ENCODE peak calls at places on chromosome 6, in seven cellular contexts. A is ovary; B is mucosa of descending colon; R is brain microvascular endothelial cell; W is AG09319; M is Peyer's patch; G is CD8-positive, alpha-beta T cell. O is an unnamed sample.

GRCh38 chr6:124967444-124967843 is 5.2 kb downstream of the RNF217 start:
- DNase-seq in A (no peak), B (no peak), R (no peak), W (no peak), M (no peak), G (no peak), O (no peak)

GRCh38 chr6:18211338-18211737 is 53.0 kb downstream of the DEK start:
- DNase-seq in A (no peak), B (no peak), R (no peak), W (no peak), M (no peak), G (no peak), O (no peak)

GRCh38 chr6:49462071-49462470 is 982 bp downstream of the MMUT start:
- DNase-seq in A (no peak), B (no peak), R (no peak), W (no peak), M (no peak), G (no peak), O (no peak)

GRCh38 chr6:111761783-111762312 is 111.4 kb downstream of the FYN start:
- DNase-seq in A (no peak), B (no peak), R (peak; percentile 69), W (no peak), M (peak; percentile 72), G (no peak), O (no peak)

GRCh38 chr6:43143235-43144124 is 27.6 kb upstream of the SRF start:
- DNase-seq in A (peak; percentile 97), B (peak; percentile 89), R (peak; percentile 80), W (peak; percentile 77), M (peak; percentile 88), G (peak; percentile 76), O (peak; percentile 95)

GRCh38 chr6:100210138-100210872 is 216.3 kb upstream of the MCHR2 start:
- DNase-seq in A (no peak), B (no peak), R (no peak), W (no peak), M (no peak), G (no peak), O (no peak)

GRCh38 chr6:168908166-168908565 is 345.5 kb downstream of the THBS2 start:
- DNase-seq in A (no peak), B (no peak), R (peak; percentile 78), W (no peak), M (no peak), G (no peak), O (no peak)

GRCh38 chr6:23797041-23797440 is 329.0 kb upstream of the NRSN1 start:
- DNase-seq in A (no peak), B (no peak), R (no peak), W (no peak), M (no peak), G (no peak), O (no peak)

GRCh38 chr6:165117121-165117520 is 192.3 kb downstream of the C6orf118 start:
- DNase-seq in A (no peak), B (no peak), R (no peak), W (no peak), M (no peak), G (no peak), O (no peak)